ENCODE peak calls at places on chromosomes 3 and 15, in four cellular contexts. K is heart right ventricle, V is heart left ventricle, X is IMR-90. D is an unnamed sample.

GRCh38 chr15:91946914-91947313 is 93.4 kb downstream of the SLCO3A1 start:
- DNase-seq in K (peak; percentile 63), V (peak; percentile 62), X (no peak), D (no peak)

GRCh38 chr15:39272901-39273300 is 308.0 kb upstream of the THBS1 start:
- DNase-seq in K (no peak), X (no peak), V (no peak), D (no peak)

GRCh38 chr15:25784141-25784540 is 79.0 kb downstream of the ATP10A start:
- DNase-seq in K (no peak), X (peak; percentile 25), V (no peak), D (no peak)

GRCh38 chr3:13896473-13897154 is 16.7 kb upstream of the WNT7A start:
- DNase-seq in V (no peak), X (peak; percentile 54), K (peak; percentile 63), D (no peak)

GRCh38 chr3:55888282-55888855 is 401.3 kb upstream of the WNT5A start:
- DNase-seq in X (no peak), K (no peak), V (no peak), D (no peak)

GRCh38 chr3:37324752-37325407 is 150.5 kb upstream of the LRRFIP2 start:
- DNase-seq in X (peak; percentile 19), K (no peak), V (no peak), D (no peak)

GRCh38 chr15:78402056-78402610 is 35.9 kb upstream of the IREB2 start:
- DNase-seq in V (no peak), K (no peak), X (no peak), D (no peak)

GRCh38 chr15:60096157-60096556 is 92.0 kb downstream of the FOXB1 start:
- DNase-seq in V (no peak), K (no peak), X (peak; percentile 47), D (no peak)

GRCh38 chr3:160771811-160772459 is 15.9 kb downstream of the PPM1L start:
- DNase-seq in K (no peak), X (no peak), V (no peak), D (no peak)

GRCh38 chr3:61561374-61562041 is at the start of gene PTPRG:
- DNase-seq in V (peak; percentile 91), X (peak; percentile 94), K (peak; percentile 92), D (peak; percentile 95)

GRCh38 chr15:89489376-89489775 is 7.0 kb downstream of the RHCG start:
- DNase-seq in X (no peak), V (no peak), K (no peak), D (peak; percentile 35)

GRCh38 chr3:112123548-112123947 is 9.5 kb downstream of the GCSAM start:
- DNase-seq in K (no peak), V (no peak), X (no peak), D (no peak)

GRCh38 chr3:112124901-112125607 is 8.0 kb downstream of the GCSAM start:
- DNase-seq in X (no peak), K (no peak), V (no peak), D (no peak)

GRCh38 chr3:112128843-112129727 is 4.0 kb downstream of the GCSAM start:
- DNase-seq in X (peak; percentile 75), V (no peak), K (no peak), D (no peak)

GRCh38 chr3:112127522-112128494 is 5.2 kb downstream of the GCSAM start:
- DNase-seq in K (no peak), V (no peak), X (no peak), D (no peak)

DNA sequence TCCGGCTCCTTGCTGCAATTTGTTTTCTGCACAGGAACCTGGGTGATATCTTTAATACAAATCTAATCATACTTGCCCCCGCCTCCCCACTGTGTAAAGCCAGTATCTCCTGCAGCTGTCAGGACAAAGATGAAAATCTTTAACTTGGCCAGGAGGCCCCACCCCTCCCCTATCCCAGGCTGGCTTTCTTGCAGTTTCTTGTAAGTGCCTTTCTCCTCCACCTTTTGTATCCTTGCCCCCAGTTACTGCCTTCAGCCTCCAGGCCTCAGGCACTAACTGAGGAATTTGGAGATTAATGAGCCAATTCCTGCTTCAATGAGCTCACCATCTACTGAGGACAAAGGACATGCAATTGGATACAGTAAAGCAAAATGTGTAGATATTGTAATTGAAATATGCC is 6.5 kb downstream of the GCSAM start:
- DNase-seq in K (no peak), X (peak; percentile 21), V (no peak), D (no peak)
- H3K4me3 ChIP-seq in K (no peak overlapping the region), X (no peak overlapping the region), V (no peak overlapping the region), D (no peak overlapping the region)

GRCh38 chr15:90799639-90800038 is 68.7 kb upstream of the FURIN start:
- DNase-seq in V (no peak), X (no peak), K (no peak), D (no peak)
- H3K36me3 ChIP-seq in V (no peaks in the 10 kb centered on the region), X (no peaks in the 10 kb centered on the region), K (no peaks in the 10 kb centered on the region), D (no peaks in the 10 kb centered on the region)

DNA sequence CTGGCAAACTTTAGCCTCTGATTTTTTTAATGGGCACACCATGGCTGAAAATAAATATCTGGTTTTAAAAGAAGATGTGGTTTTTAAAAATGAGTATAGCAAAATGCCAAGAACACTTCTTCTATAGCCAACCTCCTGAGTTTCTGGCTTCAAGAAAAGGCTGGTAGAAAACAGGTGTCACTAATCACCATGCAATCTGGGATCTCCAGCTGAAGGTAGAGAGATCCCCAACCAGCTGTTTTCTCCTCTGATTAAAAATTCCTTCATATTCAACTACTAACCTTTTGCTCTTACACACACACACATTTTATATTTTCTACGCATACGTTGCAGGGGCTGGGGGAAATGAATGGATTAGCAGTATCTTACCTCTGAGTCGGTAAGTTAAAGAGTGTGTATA is 279.6 kb upstream of the ROBO2 start:
- DNase-seq in V (no peak), X (no peak), K (no peak), D (no peak)
- H3K4me3 ChIP-seq in V (no peak overlapping the region), X (no peak overlapping the region), K (no peak overlapping the region), D (no peak overlapping the region)

DNA sequence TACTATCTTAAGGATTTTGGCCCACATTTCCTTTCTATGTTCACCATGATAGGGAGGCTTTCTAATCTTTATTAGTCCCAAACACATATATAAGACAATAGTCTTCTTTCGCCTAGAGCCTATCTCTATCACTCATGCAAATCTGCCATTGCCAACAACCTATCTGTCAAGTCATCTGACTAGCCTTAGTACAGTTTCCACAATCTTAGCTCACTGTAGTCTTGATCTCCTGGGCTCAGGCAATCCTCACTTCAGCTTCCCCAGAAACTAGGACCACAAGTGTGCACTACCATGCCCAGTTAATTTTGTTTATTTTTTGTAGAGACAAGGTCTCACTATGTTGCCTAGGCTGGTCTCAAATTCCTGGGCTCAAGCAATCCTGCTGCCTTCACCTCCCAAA is 6.9 kb downstream of the TMEM39A start:
- DNase-seq in X (no peak), V (no peak), K (no peak), D (no peak)
- H3K36me3 ChIP-seq in X (peaks cover 31% of the 10 kb centered on the region), V (peaks cover 36% of the 10 kb centered on the region), K (peaks cover 54% of the 10 kb centered on the region), D (peaks cover 8% of the 10 kb centered on the region)

DNA sequence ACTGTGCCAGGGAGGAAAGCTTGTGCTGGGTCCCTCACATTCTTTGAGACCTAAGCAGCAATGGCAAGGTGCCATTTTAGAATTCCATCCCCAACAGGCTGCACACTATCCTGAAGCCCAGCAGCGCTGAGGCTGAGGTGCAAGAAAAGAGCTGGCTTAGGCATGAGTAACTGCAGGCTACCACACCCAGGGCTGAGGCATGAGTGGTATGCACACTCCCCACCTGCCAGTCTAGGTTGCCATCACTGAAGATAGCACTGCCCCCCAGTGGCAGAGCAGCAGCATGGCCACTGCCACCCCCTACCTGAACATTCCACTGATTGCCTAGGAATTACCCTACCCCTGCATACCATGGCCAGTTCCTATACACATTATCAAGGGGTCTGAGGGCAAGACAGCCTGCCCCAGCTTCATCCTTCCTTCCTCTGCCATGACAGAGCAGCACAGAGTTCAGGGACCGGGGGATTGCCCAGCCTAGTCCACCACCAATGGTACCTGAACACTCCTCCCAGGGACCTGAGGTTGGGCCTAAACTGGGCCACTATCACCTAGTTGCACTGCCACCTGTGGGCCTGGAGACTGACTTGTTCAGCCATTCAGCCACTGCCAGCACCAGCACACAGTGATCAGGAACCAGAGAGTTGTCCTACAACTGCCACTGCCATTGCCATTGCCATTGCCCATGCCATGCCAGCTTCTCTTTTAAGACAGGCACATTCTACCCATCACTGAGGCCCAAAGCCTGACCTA is 129.8 kb downstream of the SATB1 start:
- DNase-seq in K (peak; percentile 27), X (peak; percentile 46), V (peak; percentile 26), D (no peak)
- H3K4me3 ChIP-seq in K (no peak overlapping the region), X (no peak overlapping the region), V (no peak overlapping the region), D (no peak overlapping the region)

GRCh38 chr3:78606756-78607155 is 1161.0 kb downstream of the ROBO1 start:
- DNase-seq in V (no peak), K (no peak), X (no peak), D (no peak)
- H3K36me3 ChIP-seq in V (no peaks in the 10 kb centered on the region), K (no peaks in the 10 kb centered on the region), X (peaks cover 4% of the 10 kb centered on the region), D (no peaks in the 10 kb centered on the region)

DNA sequence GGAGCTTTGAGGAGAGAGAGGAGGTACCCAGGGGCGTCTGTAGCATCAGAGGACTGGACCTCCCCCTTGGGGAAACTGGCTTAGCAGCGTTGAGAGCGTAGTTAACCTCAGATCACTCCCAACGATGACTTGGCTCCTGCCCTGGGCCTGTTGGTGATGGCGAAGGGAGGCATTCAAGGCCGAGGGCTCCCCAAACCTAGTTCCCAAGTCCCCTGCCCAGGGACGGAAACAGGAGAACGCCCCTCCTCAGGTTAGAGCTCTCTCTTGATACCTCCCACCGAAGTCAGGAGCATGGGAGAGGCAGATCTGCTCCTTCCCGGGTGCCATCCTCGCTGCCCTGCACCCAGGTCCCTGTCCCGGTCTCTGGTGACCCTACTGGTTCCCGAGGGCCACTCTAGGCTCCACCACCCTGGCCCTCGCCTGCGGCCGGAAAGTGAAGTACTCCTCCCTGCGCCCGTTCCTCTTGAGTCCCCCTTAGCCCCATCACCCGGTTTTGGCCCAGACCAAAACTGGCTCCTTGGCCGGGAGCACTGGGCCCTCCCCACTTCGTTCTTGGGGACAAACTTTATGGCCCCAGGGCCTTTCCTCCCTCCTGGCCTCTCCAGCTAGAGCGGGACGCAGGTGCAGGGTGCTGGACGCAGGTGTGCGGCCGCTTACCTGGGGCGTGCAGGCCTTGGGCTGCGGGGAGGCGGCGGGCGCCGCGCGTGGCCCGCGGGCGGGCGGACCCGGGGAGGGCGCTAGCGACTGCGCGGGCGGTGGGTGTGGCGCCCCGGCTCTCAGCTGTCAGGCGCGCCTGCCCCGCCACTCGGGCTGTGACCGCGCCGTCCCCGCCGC is 2.6 kb upstream of the SKOR1 start:
- DNase-seq in K (no peak), X (no peak), V (peak; percentile 9), D (peak; percentile 70)
- H3K4me3 ChIP-seq in K (no peak overlapping the region), X (no peak overlapping the region), V (peak overlapping the region; percentile 3), D (no peak overlapping the region)

GRCh38 chr3:184177767-184178306 is 3.2 kb downstream of the AP2M1 start:
- DNase-seq in X (no peak), V (no peak), K (no peak), D (peak; percentile 68)
- H3K36me3 ChIP-seq in X (peaks cover 58% of the 10 kb centered on the region), V (peaks cover 47% of the 10 kb centered on the region), K (peaks cover 59% of the 10 kb centered on the region), D (peaks cover 30% of the 10 kb centered on the region)

D was measured in aorta.